ENCODE peak calls at places on chromosomes 3 and 15, in six cellular contexts. One of them, this sample, is unnamed.

GRCh38 chr15:47582283-47582682 is 135.0 kb upstream of the SEMA6D start:
- DNase-seq in H1: no peak
- DNase-seq in GM12891: no peak
- DNase-seq in HepG2: no peak
- DNase-seq in K562: no peak
- DNase-seq in GM12878: no peak
- DNase-seq in this sample: no peak

GRCh38 chr15:81294501-81294850 is 29.5 kb downstream of the STARD5 start:
- DNase-seq in H1: no peak
- DNase-seq in GM12891: no peak
- DNase-seq in HepG2: no peak
- DNase-seq in K562: no peak
- DNase-seq in GM12878: no peak
- DNase-seq in this sample: no peak

GRCh38 chr3:155737844-155738460 is 6.9 kb downstream of the PLCH1 start:
- DNase-seq in H1: no peak
- DNase-seq in GM12891: no peak
- DNase-seq in HepG2: peak; percentile 90
- DNase-seq in K562: no peak
- DNase-seq in GM12878: peak; percentile 48
- DNase-seq in this sample: no peak

GRCh38 chr15:90091156-90091931 is 10.9 kb downstream of the IDH2 start:
- DNase-seq in H1: no peak
- DNase-seq in GM12891: no peak
- DNase-seq in HepG2: no peak
- DNase-seq in K562: no peak
- DNase-seq in GM12878: no peak
- DNase-seq in this sample: no peak

GRCh38 chr3:20352547-20353164 is 166.7 kb upstream of the SGO1 start:
- DNase-seq in H1: no peak
- DNase-seq in GM12891: no peak
- DNase-seq in HepG2: no peak
- DNase-seq in K562: no peak
- DNase-seq in GM12878: no peak
- DNase-seq in this sample: no peak

GRCh38 chr15:96243701-96244100 is 86.8 kb upstream of the NR2F2 start:
- DNase-seq in H1: no peak
- DNase-seq in GM12891: no peak
- DNase-seq in HepG2: no peak
- DNase-seq in K562: no peak
- DNase-seq in GM12878: no peak
- DNase-seq in this sample: no peak

GRCh38 chr3:54939591-54940300 is 11.9 kb upstream of the LRTM1 start:
- DNase-seq in H1: no peak
- DNase-seq in GM12891: no peak
- DNase-seq in HepG2: no peak
- DNase-seq in K562: no peak
- DNase-seq in GM12878: no peak
- DNase-seq in this sample: no peak

GRCh38 chr3:160473978-160474377 is 24.4 kb upstream of the TRIM59 start:
- DNase-seq in H1: no peak
- DNase-seq in GM12891: no peak
- DNase-seq in HepG2: no peak
- DNase-seq in K562: no peak
- DNase-seq in GM12878: no peak
- DNase-seq in this sample: no peak

GRCh38 chr15:47116698-47117097 is 600.6 kb upstream of the SEMA6D start:
- DNase-seq in H1: no peak
- DNase-seq in GM12891: no peak
- DNase-seq in HepG2: no peak
- DNase-seq in K562: no peak
- DNase-seq in GM12878: no peak
- DNase-seq in this sample: no peak

GRCh38 chr3:30282052-30282708 is 324.2 kb upstream of the TGFBR2 start:
- DNase-seq in H1: peak; percentile 59
- DNase-seq in GM12891: no peak
- DNase-seq in HepG2: peak; percentile 35
- DNase-seq in K562: no peak
- DNase-seq in GM12878: no peak
- DNase-seq in this sample: no peak

GRCh38 chr3:99172736-99173657 is 271.5 kb upstream of the DCBLD2 start:
- DNase-seq in H1: no peak
- DNase-seq in GM12891: peak; percentile 3
- DNase-seq in HepG2: peak; percentile 54
- DNase-seq in K562: peak; percentile 6
- DNase-seq in GM12878: peak; percentile 9
- DNase-seq in this sample: no peak

GRCh38 chr3:87350367-87351199 is 74.2 kb upstream of the POU1F1 start:
- DNase-seq in H1: no peak
- DNase-seq in GM12891: peak; percentile 11
- DNase-seq in HepG2: peak; percentile 41
- DNase-seq in K562: peak; percentile 40
- DNase-seq in GM12878: no peak
- DNase-seq in this sample: no peak

GRCh38 chr3:178063475-178063874 is 472.8 kb upstream of the KCNMB2 start:
- DNase-seq in H1: no peak
- DNase-seq in GM12891: no peak
- DNase-seq in HepG2: no peak
- DNase-seq in K562: no peak
- DNase-seq in GM12878: no peak
- DNase-seq in this sample: no peak

GRCh38 chr15:57597431-57597830 is 5.7 kb downstream of the MYZAP start:
- DNase-seq in H1: no peak
- DNase-seq in GM12891: no peak
- DNase-seq in HepG2: no peak
- DNase-seq in K562: no peak
- DNase-seq in GM12878: no peak
- DNase-seq in this sample: no peak
- TF ChIP-seq POLR2AphosphoS5 in H1: no peak
- TF ChIP-seq POLR2AphosphoS5 in GM12891: no peak
- TF ChIP-seq POLR2AphosphoS5 in HepG2: no peak
- TF ChIP-seq POLR2AphosphoS5 in K562: no peak
- TF ChIP-seq POLR2AphosphoS5 in GM12878: no peak
- TF ChIP-seq POLR2AphosphoS5 in this sample: no peak

GRCh38 chr3:45181496-45181895 is 35.3 kb upstream of the CDCP1 start:
- DNase-seq in H1: no peak
- DNase-seq in GM12891: no peak
- DNase-seq in HepG2: no peak
- DNase-seq in K562: no peak
- DNase-seq in GM12878: no peak
- DNase-seq in this sample: no peak

GRCh38 chr3:45179163-45179562 is 33.0 kb upstream of the CDCP1 start:
- DNase-seq in H1: no peak
- DNase-seq in GM12891: no peak
- DNase-seq in HepG2: no peak
- DNase-seq in K562: no peak
- DNase-seq in GM12878: no peak
- DNase-seq in this sample: no peak

GRCh38 chr3:45180051-45180450 is 33.9 kb upstream of the CDCP1 start:
- DNase-seq in H1: no peak
- DNase-seq in GM12891: no peak
- DNase-seq in HepG2: no peak
- DNase-seq in K562: no peak
- DNase-seq in GM12878: no peak
- DNase-seq in this sample: no peak

GRCh38 chr3:45182915-45183881 is 37.0 kb upstream of the CDCP1 start:
- DNase-seq in H1: no peak
- DNase-seq in GM12891: no peak
- DNase-seq in HepG2: peak; percentile 7
- DNase-seq in K562: peak; percentile 86
- DNase-seq in GM12878: no peak
- DNase-seq in this sample: no peak

DNA sequence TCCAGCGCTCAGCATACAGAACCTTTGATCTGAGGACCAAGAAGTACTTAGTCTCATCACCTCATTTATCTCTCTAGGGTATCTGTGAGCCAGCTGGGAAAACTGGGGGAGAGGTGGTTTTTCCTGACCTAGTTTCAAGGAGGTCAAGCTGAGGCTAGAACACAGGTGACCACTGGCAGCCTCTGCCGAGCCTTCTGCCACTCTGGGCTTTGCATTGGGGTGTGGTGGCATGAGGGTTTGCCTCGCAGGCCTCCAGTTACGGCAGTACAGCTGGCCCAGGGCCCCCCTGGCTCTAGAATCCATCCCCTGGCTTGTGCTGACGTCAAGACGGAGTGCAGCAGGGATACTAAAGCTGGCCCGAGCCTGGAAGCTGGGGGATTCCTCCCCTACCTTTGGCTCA is 34.7 kb upstream of the CDCP1 start:
- DNase-seq in H1: no peak
- DNase-seq in GM12891: no peak
- DNase-seq in HepG2: no peak
- DNase-seq in K562: no peak
- DNase-seq in GM12878: no peak
- DNase-seq in this sample: no peak
- TF ChIP-seq TAF1 in H1: no peak
- TF ChIP-seq TAF1 in GM12891: no peak
- TF ChIP-seq TAF1 in HepG2: no peak
- TF ChIP-seq TAF1 in K562: no peak
- TF ChIP-seq TAF1 in GM12878: no peak
- TF ChIP-seq TAF1 in this sample: no peak

GRCh38 chr3:127886276-127886862 is 28.7 kb upstream of the KBTBD12 start:
- DNase-seq in H1: no peak
- DNase-seq in GM12891: no peak
- DNase-seq in HepG2: no peak
- DNase-seq in K562: no peak
- DNase-seq in GM12878: no peak
- DNase-seq in this sample: no peak

GRCh38 chr3:127887321-127887720 is 27.7 kb upstream of the KBTBD12 start:
- DNase-seq in H1: no peak
- DNase-seq in GM12891: no peak
- DNase-seq in HepG2: no peak
- DNase-seq in K562: no peak
- DNase-seq in GM12878: no peak
- DNase-seq in this sample: no peak

GRCh38 chr3:127888564-127889107 is 26.4 kb upstream of the KBTBD12 start:
- DNase-seq in H1: no peak
- DNase-seq in GM12891: no peak
- DNase-seq in HepG2: no peak
- DNase-seq in K562: no peak
- DNase-seq in GM12878: no peak
- DNase-seq in this sample: no peak

GRCh38 chr3:127889461-127889863 is 25.6 kb upstream of the KBTBD12 start:
- DNase-seq in H1: no peak
- DNase-seq in GM12891: no peak
- DNase-seq in HepG2: no peak
- DNase-seq in K562: no peak
- DNase-seq in GM12878: no peak
- DNase-seq in this sample: no peak

GRCh38 chr3:127889976-127890650 is 24.9 kb upstream of the KBTBD12 start:
- DNase-seq in H1: no peak
- DNase-seq in GM12891: no peak
- DNase-seq in HepG2: no peak
- DNase-seq in K562: no peak
- DNase-seq in GM12878: no peak
- DNase-seq in this sample: no peak
- TF ChIP-seq POLR2A in H1: no peak
- TF ChIP-seq POLR2A in GM12891: no peak
- TF ChIP-seq POLR2A in HepG2: no peak
- TF ChIP-seq POLR2A in K562: no peak
- TF ChIP-seq POLR2A in GM12878: no peak
- TF ChIP-seq POLR2A in this sample: no peak

DNA sequence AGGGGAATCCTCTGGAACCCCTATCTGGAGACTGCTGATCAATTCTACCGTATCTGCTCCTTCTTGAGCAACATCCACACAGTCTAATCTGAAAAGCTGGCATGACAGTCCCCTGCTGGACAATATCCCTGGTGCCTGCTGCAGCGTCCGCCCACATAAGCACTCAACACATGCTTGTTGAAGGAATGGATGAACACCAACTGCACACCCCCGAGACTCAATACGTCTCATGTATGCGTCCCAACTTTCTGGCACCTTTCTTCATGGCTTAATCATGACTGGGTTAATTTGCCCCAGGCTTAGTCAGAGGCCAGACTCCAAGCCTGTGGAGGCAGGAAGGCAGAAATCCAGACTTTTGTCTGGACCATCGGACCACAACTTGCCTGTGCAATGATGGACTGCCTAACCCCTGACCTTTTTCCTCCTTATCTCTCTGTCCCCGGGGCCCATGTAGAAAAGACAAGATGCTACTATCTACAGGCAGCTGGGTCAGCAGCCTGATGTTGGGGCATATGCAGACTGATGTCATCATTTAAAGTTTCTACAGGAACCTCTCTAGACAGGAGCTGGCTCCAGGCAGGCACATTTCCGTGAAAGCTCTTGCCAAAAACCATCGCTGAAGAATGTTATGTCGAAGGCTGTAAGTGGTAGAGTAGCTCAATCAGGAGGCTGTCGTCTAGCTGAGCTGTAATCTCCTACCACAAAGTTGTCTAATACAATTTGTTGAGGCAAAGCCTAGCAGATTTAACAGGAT is 114.1 kb upstream of the TPM1 start:
- DNase-seq in H1: no peak
- DNase-seq in GM12891: no peak
- DNase-seq in HepG2: peak; percentile 37
- DNase-seq in K562: no peak
- DNase-seq in GM12878: no peak
- DNase-seq in this sample: no peak
- TF ChIP-seq POLR2AphosphoS5 in H1: no peak
- TF ChIP-seq POLR2AphosphoS5 in GM12891: no peak
- TF ChIP-seq POLR2AphosphoS5 in HepG2: no peak
- TF ChIP-seq POLR2AphosphoS5 in K562: no peak
- TF ChIP-seq POLR2AphosphoS5 in GM12878: no peak
- TF ChIP-seq POLR2AphosphoS5 in this sample: no peak

GRCh38 chr15:75776075-75776443 is 63.4 kb upstream of the CSPG4 start:
- DNase-seq in H1: no peak
- DNase-seq in GM12891: no peak
- DNase-seq in HepG2: peak; percentile 64
- DNase-seq in K562: peak; percentile 44
- DNase-seq in GM12878: no peak
- DNase-seq in this sample: no peak
- TF ChIP-seq TAF1 in H1: no peak
- TF ChIP-seq TAF1 in GM12891: no peak
- TF ChIP-seq TAF1 in HepG2: no peak
- TF ChIP-seq TAF1 in K562: no peak
- TF ChIP-seq TAF1 in GM12878: no peak
- TF ChIP-seq TAF1 in this sample: no peak

DNA sequence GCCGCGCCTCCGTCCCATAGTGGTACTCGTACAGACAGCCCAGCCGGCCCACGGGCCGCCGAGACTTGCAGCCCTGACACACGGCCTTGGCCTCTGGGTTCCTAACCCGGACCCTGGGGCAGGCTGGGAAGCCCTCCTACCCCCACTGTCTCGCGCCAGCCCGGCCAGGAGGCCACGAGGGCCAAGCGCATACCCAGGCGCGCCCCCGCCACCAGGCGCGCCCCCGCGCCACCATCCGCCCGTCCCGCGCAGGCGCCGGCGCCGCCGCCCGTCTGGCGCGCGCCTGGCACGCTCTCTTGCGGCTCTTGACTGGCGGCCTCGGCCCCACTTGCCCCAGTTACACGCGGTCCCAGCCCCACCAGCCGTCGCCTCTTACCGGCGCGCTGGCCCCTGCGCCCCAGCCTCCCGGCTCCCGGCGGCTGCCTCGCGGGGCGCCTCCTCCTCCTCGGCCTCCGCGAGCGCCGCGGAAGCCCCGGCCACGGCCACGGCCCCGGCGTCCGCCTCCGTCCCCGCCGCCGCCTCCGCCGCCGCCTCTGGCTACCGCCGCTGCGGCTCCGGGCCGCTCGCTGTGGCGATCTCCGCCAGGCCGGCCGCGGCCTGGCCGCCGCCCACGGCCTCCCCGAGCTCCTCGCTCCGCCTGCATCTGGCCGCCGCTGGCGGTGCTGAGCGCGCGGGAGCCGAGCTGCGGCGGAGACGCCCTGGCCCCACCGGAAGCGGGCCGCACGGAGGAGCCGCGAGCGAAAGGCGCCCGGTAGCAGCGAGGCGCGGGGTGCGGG is 412 bp downstream of the AVEN start:
- DNase-seq in H1: no peak
- DNase-seq in GM12891: peak; percentile 64
- DNase-seq in HepG2: peak; percentile 55
- DNase-seq in K562: peak; percentile 75
- DNase-seq in GM12878: no peak
- DNase-seq in this sample: peak; percentile 50
- TF ChIP-seq POLR2A in H1: peak; percentile 83
- TF ChIP-seq POLR2A in GM12891: peak; percentile 76
- TF ChIP-seq POLR2A in HepG2: peak; percentile 87
- TF ChIP-seq POLR2A in K562: no peak
- TF ChIP-seq POLR2A in GM12878: peak; percentile 95
- TF ChIP-seq POLR2A in this sample: peak; percentile 88